ENCODE peak calls at places on chromosome 7, in four cellular contexts. X is CD8-positive, alpha-beta T cell; T is K562; F is breast epithelium. A is an unnamed sample.

GRCh38 chr7:32062150-32062549 is 8.1 kb downstream of the PDE1C start:
- DNase-seq in X (no peak), T (peak), F (peak), A (peak)

GRCh38 chr7:96658011-96658391 is 51.6 kb downstream of the SEM1 start:
- DNase-seq in X (no peak), T (no peak), F (no peak), A (no peak)

GRCh38 chr7:114820993-114821945 is 100.6 kb upstream of the MDFIC start:
- DNase-seq in X (no peak), T (no peak), F (no peak), A (no peak)

GRCh38 chr7:157460721-157461120 is 123.9 kb downstream of the DNAJB6 start:
- DNase-seq in X (no peak), T (no peak), F (no peak), A (no peak)

GRCh38 chr7:27943261-27943660 is 203.3 kb downstream of the TAX1BP1 start:
- DNase-seq in X (no peak), T (no peak), F (no peak), A (no peak)

GRCh38 chr7:50673096-50673495 is 107.9 kb upstream of the DDC start:
- DNase-seq in X (no peak), T (no peak), F (no peak), A (no peak)

GRCh38 chr7:123352957-123353356 is 153.2 kb upstream of the SLC13A1 start:
- DNase-seq in X (no peak), T (no peak), F (no peak), A (no peak)

GRCh38 chr7:22488643-22489462 is 11.1 kb downstream of the STEAP1B start:
- DNase-seq in X (peak), T (peak), F (peak), A (peak)

GRCh38 chr7:121519548-121520521 is 123.7 kb upstream of the FAM3C start:
- DNase-seq in X (no peak), T (no peak), F (no peak), A (no peak)

GRCh38 chr7:72292794-72293193 is 119.3 kb downstream of the CALN1 start:
- DNase-seq in X (no peak), T (no peak), F (no peak), A (no peak)

GRCh38 chr7:37216156-37216839 is 232.4 kb downstream of the ELMO1 start:
- DNase-seq in X (no peak), T (no peak), F (peak), A (no peak)

GRCh38 chr7:98788921-98789320 is 80.9 kb downstream of the TMEM130 start:
- DNase-seq in X (no peak), T (no peak), F (no peak), A (no peak)

GRCh38 chr7:141320287-141320686 is 230.9 kb upstream of the AGK start:
- DNase-seq in X (no peak), T (no peak), F (no peak), A (no peak)

GRCh38 chr7:20280475-20281351 is 50.0 kb upstream of the ITGB8 start:
- DNase-seq in X (no peak), T (no peak), F (no peak), A (no peak)

GRCh38 chr7:83876593-83876992 is 227.7 kb upstream of the SEMA3E start:
- DNase-seq in X (no peak), T (no peak), F (no peak), A (no peak)

GRCh38 chr7:47357398-47357797 is 224.5 kb downstream of the TNS3 start:
- DNase-seq in X (no peak), T (no peak), F (no peak), A (no peak)

GRCh38 chr7:71303566-71303965 is 171.6 kb downstream of the GALNT17 start:
- DNase-seq in X (no peak), T (no peak), F (no peak), A (no peak)

GRCh38 chr7:144738708-144739314 is 97.0 kb downstream of the TPK1 start:
- DNase-seq in X (no peak), T (peak), F (no peak), A (peak)

GRCh38 chr7:157653827-157654207 is 317.0 kb downstream of the DNAJB6 start:
- DNase-seq in X (no peak), T (no peak), F (no peak), A (no peak)

GRCh38 chr7:66571568-66571967 is 57.1 kb upstream of the KCTD7 start:
- DNase-seq in X (no peak), T (no peak), F (no peak), A (no peak)

GRCh38 chr7:18408461-18408860 is 87.1 kb upstream of the HDAC9 start:
- DNase-seq in X (no peak), T (no peak), F (no peak), A (no peak)

GRCh38 chr7:29196971-29197370 is 2.4 kb downstream of the CHN2 start:
- DNase-seq in X (no peak), T (no peak), F (no peak), A (no peak)

GRCh38 chr7:31052504-31052840 is 364 bp downstream of the ADCYAP1R1 start:
- DNase-seq in X (no peak), T (no peak), F (no peak), A (no peak)
- H3K4me3 ChIP-seq in X (no peak), T (no peak), F (peak), A (peak)

DNA sequence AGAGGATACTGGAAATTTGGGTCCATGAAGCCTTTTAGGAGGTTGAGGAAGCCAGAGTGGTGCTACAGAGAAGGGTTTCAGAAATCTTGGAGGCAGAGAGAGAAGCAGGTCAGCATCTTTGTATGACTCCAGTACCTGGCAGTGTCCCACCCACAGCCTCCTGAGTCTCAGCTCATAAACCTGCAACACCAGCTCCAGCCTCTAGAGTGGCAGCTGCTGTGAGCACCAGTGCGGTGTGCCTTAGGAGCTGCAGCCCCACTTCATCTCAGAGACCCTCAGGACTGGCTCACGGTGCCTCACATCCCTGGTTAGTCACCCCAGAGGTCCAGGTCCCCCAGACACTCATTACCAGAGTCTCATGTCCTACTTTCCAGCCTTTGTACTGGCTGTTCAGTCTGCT is 84.8 kb upstream of the PRKAR2B start:
- DNase-seq in X (no peak), T (peak), F (no peak), A (peak)
- TF ChIP-seq CTCF in X (no peak), T (peak), F (no peak), A (peak)

GRCh38 chr7:159078193-159078910 is 66.3 kb downstream of the VIPR2 start:
- DNase-seq in X (no peak), T (no peak), F (no peak), A (no peak)
- H3K4me3 ChIP-seq in X (no peak), T (no peak), F (no peak), A (no peak)

GRCh38 chr7:65475040-65475726 is 101.5 kb downstream of the ZNF92 start:
- DNase-seq in X (no peak), T (no peak), F (no peak), A (no peak)
- TF ChIP-seq CTCF in X (no peak), T (no peak), F (no peak), A (no peak)

GRCh38 chr7:81611805-81612204 is 158.0 kb downstream of the HGF start:
- DNase-seq in X (no peak), T (no peak), F (no peak), A (no peak)
- H3K4me3 ChIP-seq in X (no peak), T (no peak), F (no peak), A (no peak)

GRCh38 chr7:49322476-49322875 is 398.1 kb downstream of the CDC14C start:
- DNase-seq in X (no peak), T (no peak), F (no peak), A (no peak)

GRCh38 chr7:49327155-49327554 is 402.8 kb downstream of the CDC14C start:
- DNase-seq in X (no peak), T (no peak), F (no peak), A (no peak)

GRCh38 chr7:49320083-49320482 is 395.7 kb downstream of the CDC14C start:
- DNase-seq in X (no peak), T (no peak), F (no peak), A (no peak)

DNA sequence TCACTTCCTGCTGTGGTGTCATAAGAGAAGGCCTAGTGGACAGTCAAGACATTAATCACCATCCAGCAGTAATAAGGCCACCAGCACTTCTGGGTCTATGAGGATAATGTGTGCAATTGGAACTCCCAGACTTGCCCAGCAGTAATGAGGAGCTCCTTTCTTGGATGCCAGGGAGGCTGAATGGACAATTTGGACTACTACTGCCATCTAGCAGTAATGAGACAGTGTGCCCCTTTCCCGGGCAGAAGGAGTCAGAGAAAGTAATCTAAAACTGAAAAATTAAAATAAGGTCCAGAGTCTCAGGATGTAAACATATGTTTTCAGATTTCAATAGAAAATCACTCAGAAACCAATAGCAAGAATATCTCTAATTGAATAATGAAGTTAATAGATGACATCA is 400.4 kb downstream of the CDC14C start:
- DNase-seq in X (no peak), T (no peak), F (no peak), A (peak)
- TF ChIP-seq CTCF in X (no peak), T (no peak), F (no peak), A (peak)

GRCh38 chr7:128347573-128348147 is 4.0 kb upstream of the RBM28 start:
- DNase-seq in X (peak), T (peak), F (no peak), A (peak)

GRCh38 chr7:128343554-128344430 is at the start of gene RBM28:
- DNase-seq in X (peak), T (peak), F (peak), A (peak)

GRCh38 chr7:128344431-128344774 is 695 bp upstream of the RBM28 start:
- DNase-seq in X (no peak), T (no peak), F (no peak), A (no peak)

GRCh38 chr7:128341733-128342132 is 2.0 kb downstream of the RBM28 start:
- DNase-seq in X (no peak), T (no peak), F (no peak), A (no peak)
- H3K4me3 ChIP-seq in X (no peak), T (peak), F (no peak), A (no peak)

A was measured in WERI-Rb-1.